ENCODE peak calls at places on chromosomes 13 and 19, in six cellular contexts. C is RWPE1; T is left ventricle myocardium inferior; X is activated CD4-positive, alpha-beta T cell treated with anti-CD3 and anti-CD28 coated beads, Interleukin-2, amount 10 ng/mL, durations not matched to agents 7 days and 5 days; P is nucleus accumbens; J is CD4-positive, alpha-beta T cell. D is an unnamed sample.

GRCh38 chr13:24159921-24160324 is 597 bp upstream of the SPATA13 start:
- DNase-seq in C (no peak), T (no peak), X (no peak), P (no peak), J (no peak), D (peak; percentile 13)

GRCh38 chr13:24662195-24663088 is 17.8 kb upstream of the ATP12A start:
- DNase-seq in C (no peak), T (no peak), X (no peak), P (no peak), J (no peak), D (no peak)

GRCh38 chr13:59363950-59364349 is 799.8 kb downstream of the DIAPH3 start:
- DNase-seq in C (no peak), T (no peak), X (no peak), P (no peak), J (no peak), D (no peak)

GRCh38 chr19:38685666-38686529 is 38.4 kb downstream of the ACTN4 start:
- DNase-seq in C (no peak), T (no peak), X (peak; percentile 27), P (no peak), J (no peak), D (peak; percentile 63)

GRCh38 chr13:44764334-44764733 is 188.2 kb upstream of the TSC22D1 start:
- DNase-seq in C (no peak), T (no peak), X (no peak), P (no peak), J (no peak), D (no peak)

GRCh38 chr13:97648171-97648880 is 214.4 kb downstream of the RAP2A start:
- DNase-seq in C (no peak), T (no peak), X (no peak), P (no peak), J (no peak), D (no peak)

GRCh38 chr19:34241513-34242337 is 12.6 kb upstream of the GARRE1 start:
- DNase-seq in C (no peak), T (no peak), X (peak; percentile 42), P (no peak), J (no peak), D (peak; percentile 55)

GRCh38 chr19:47790398-47790814 is 11.9 kb downstream of the SELENOW start:
- DNase-seq in C (peak; percentile 75), T (peak; percentile 80), X (peak; percentile 88), P (peak; percentile 86), J (peak; percentile 81), D (peak; percentile 69)

GRCh38 chr19:41224632-41225031 is 5.6 kb downstream of the AXL start:
- DNase-seq in C (no peak), T (no peak), X (no peak), P (no peak), J (no peak), D (no peak)

GRCh38 chr13:31441804-31442487 is 242.2 kb downstream of the B3GLCT start:
- DNase-seq in C (no peak), T (peak; percentile 81), X (no peak), P (no peak), J (no peak), D (no peak)

GRCh38 chr13:41458939-41459753 is 1.8 kb downstream of the RGCC start:
- DNase-seq in C (peak; percentile 45), T (peak; percentile 26), X (peak; percentile 78), P (no peak), J (peak; percentile 58), D (peak; percentile 59)

GRCh38 chr19:48454150-48454730 is 1.1 kb upstream of the KCNJ14 start:
- DNase-seq in C (no peak), T (no peak), X (no peak), P (no peak), J (no peak), D (no peak)

GRCh38 chr13:25371608-25372274 is at the start of gene ATP8A2:
- DNase-seq in C (no peak), T (no peak), X (no peak), P (peak; percentile 26), J (no peak), D (no peak)

GRCh38 chr19:41627966-41628675 is 1.2 kb upstream of the CEACAM4 start:
- DNase-seq in C (no peak), T (no peak), X (no peak), P (no peak), J (no peak), D (no peak)

GRCh38 chr13:98648141-98648540 is 71.2 kb upstream of the STK24 start:
- DNase-seq in C (no peak), T (no peak), X (no peak), P (no peak), J (no peak), D (no peak)

GRCh38 chr13:78160793-78161192 is 242.2 kb upstream of the EDNRB start:
- DNase-seq in C (no peak), T (no peak), X (no peak), P (no peak), J (no peak), D (peak; percentile 17)

D was measured in PC-3.